ENCODE peak calls at places on chromosomes 11 and 22, in five cellular contexts. C, Z, V, R and F are unnamed samples.

GRCh38 chr22:39356464-39356863 is 6.7 kb downstream of the SYNGR1 start:
- DNase-seq in V (no peak), Z (no peak), R (no peak), C (no peak), F (no peak)

GRCh38 chr11:76885390-76886097 is 24.8 kb downstream of the ACER3 start:
- DNase-seq in V (no peak), R (no peak), C (no peak), Z (no peak), F (peak)

GRCh38 chr11:1119282-1120146 is 38.2 kb upstream of the MUC5AC start:
- DNase-seq in C (no peak), R (no peak), V (no peak), Z (no peak), F (no peak)

GRCh38 chr11:117823941-117824420 is 563 bp downstream of the FXYD2 start:
- DNase-seq in C (no peak), R (peak), Z (no peak), V (no peak), F (peak)

GRCh38 chr11:26930518-26931247 is 63.2 kb upstream of the FIBIN start:
- DNase-seq in V (no peak), Z (no peak), C (no peak), R (no peak), F (no peak)

GRCh38 chr11:98967005-98967404 is 53.7 kb upstream of the CNTN5 start:
- DNase-seq in V (no peak), R (no peak), Z (no peak), C (no peak), F (no peak)

GRCh38 chr11:70872950-70873735 is 379.2 kb downstream of the SHANK2 start:
- DNase-seq in C (no peak), V (no peak), R (no peak), Z (no peak), F (peak)

GRCh38 chr22:26554956-26555355 is 35.0 kb downstream of the TPST2 start:
- DNase-seq in V (no peak), R (no peak), Z (no peak), C (no peak), F (peak)

GRCh38 chr22:42787357-42787736 is 66.7 kb upstream of the A4GALT start:
- DNase-seq in V (no peak), Z (no peak), C (no peak), R (no peak), F (no peak)

GRCh38 chr11:76524461-76524860 is 79.6 kb downstream of the EMSY start:
- DNase-seq in V (no peak), C (no peak), Z (no peak), R (no peak), F (no peak)

GRCh38 chr22:36936362-36937116 is 23.1 kb downstream of the CSF2RB start:
- DNase-seq in V (no peak), C (no peak), Z (no peak), R (no peak), F (no peak)

GRCh38 chr11:33730716-33731115 is 5.5 kb downstream of the CD59 start:
- DNase-seq in Z (no peak), V (no peak), C (no peak), R (no peak), F (no peak)

GRCh38 chr11:127080735-127081134 is 80.2 kb upstream of the KIRREL3 start:
- DNase-seq in Z (no peak), C (no peak), V (no peak), R (no peak), F (no peak)

GRCh38 chr11:22728600-22729394 is 62.4 kb downstream of the GAS2 start:
- DNase-seq in V (no peak), R (no peak), Z (no peak), C (no peak), F (no peak)

GRCh38 chr22:20642668-20643179 is 131.2 kb upstream of the SERPIND1 start:
- DNase-seq in C (no peak), R (no peak), V (no peak), Z (no peak), F (no peak)

GRCh38 chr11:2517016-2517385 is 72.2 kb downstream of the KCNQ1 start:
- DNase-seq in V (no peak), Z (no peak), C (no peak), R (no peak), F (no peak)

GRCh38 chr22:43230983-43231723 is 44.2 kb upstream of the TTLL12 start:
- DNase-seq in Z (peak), R (peak), C (peak), V (peak), F (peak)

GRCh38 chr11:75966546-75967287 is 151.7 kb downstream of the UVRAG start:
- DNase-seq in V (no peak), R (no peak), C (no peak), Z (no peak), F (no peak)

GRCh38 chr22:20926243-20926642 is 9.0 kb downstream of the CRKL start:
- DNase-seq in Z (no peak), V (no peak), C (no peak), R (no peak), F (no peak)

GRCh38 chr11:113715882-113716625 is 9.9 kb upstream of the TMPRSS5 start:
- DNase-seq in C (no peak), Z (no peak), V (no peak), R (no peak), F (no peak)

GRCh38 chr11:112525844-112526590 is 265.4 kb upstream of the PLET1 start:
- DNase-seq in V (no peak), R (no peak), Z (no peak), C (no peak), F (peak)

GRCh38 chr11:46381836-46382643 is 571 bp downstream of the MDK start:
- DNase-seq in R (no peak), C (no peak), V (no peak), Z (no peak), F (peak)

GRCh38 chr22:43412808-43413785 is 1.3 kb downstream of the MPPED1 start:
- DNase-seq in C (no peak), R (no peak), V (no peak), Z (no peak), F (peak)

GRCh38 chr22:49935561-49935960 is 17.1 kb downstream of the CRELD2 start:
- DNase-seq in C (no peak), V (no peak), Z (no peak), R (no peak), F (no peak)